ENCODE peak calls at places on chromosomes 5 and 9, in eight cellular contexts. Z is GDM1; I is T-helper 17 cell; B is CD8-positive, alpha-beta memory T cell; F is lower lobe of right lung; K is GM13977; X is NCI-H1694 treated with DMSO at 0.1 percent for 48 hours; Y is NCI-H2081. D is an unnamed sample.

GRCh38 chr9:7055201-7055903 is 297.6 kb downstream of the KDM4C start:
- DNase-seq in Z (no peak), I (no peak), B (no peak), F (no peak), K (peak), X (no peak), Y (no peak), D (no peak)

GRCh38 chr9:131715906-131716305 is 24.0 kb downstream of the RAPGEF1 start:
- DNase-seq in Z (no peak), I (no peak), B (no peak), F (no peak), K (no peak), X (no peak), Y (no peak), D (no peak)

GRCh38 chr9:135804588-135805421 is 102.5 kb downstream of the CAMSAP1 start:
- DNase-seq in Z (no peak), I (no peak), B (no peak), F (no peak), K (no peak), X (no peak), Y (no peak), D (no peak)

GRCh38 chr9:136093995-136094881 is 851 bp downstream of the NACC2 start:
- DNase-seq in Z (no peak), I (peak), B (peak), F (peak), K (no peak), X (no peak), Y (peak), D (no peak)

GRCh38 chr5:35954175-35954574 is 15.8 kb upstream of the CAPSL start:
- DNase-seq in Z (no peak), I (no peak), B (no peak), F (no peak), K (no peak), X (no peak), Y (no peak), D (no peak)

GRCh38 chr9:82212885-82213284 is 224.3 kb downstream of the SPATA31D1 start:
- DNase-seq in Z (no peak), I (no peak), B (no peak), F (no peak), K (no peak), X (no peak), Y (no peak), D (no peak)

GRCh38 chr5:159581502-159582249 is 251.4 kb upstream of the IL12B start:
- DNase-seq in Z (no peak), I (no peak), B (no peak), F (no peak), K (no peak), X (peak), Y (peak), D (no peak)

GRCh38 chr9:116490321-116490720 is 196.8 kb upstream of the TRIM32 start:
- DNase-seq in Z (no peak), I (no peak), B (no peak), F (no peak), K (no peak), X (no peak), Y (no peak), D (no peak)

GRCh38 chr5:38719916-38720315 is 125.9 kb upstream of the OSMR start:
- DNase-seq in Z (no peak), I (no peak), B (no peak), F (no peak), K (no peak), X (no peak), Y (no peak), D (no peak)

GRCh38 chr5:61482980-61483379 is 150.9 kb downstream of the ZSWIM6 start:
- DNase-seq in Z (no peak), I (no peak), B (no peak), F (no peak), K (no peak), X (no peak), Y (no peak), D (no peak)

GRCh38 chr5:24621809-24622208 is 23.0 kb downstream of the CDH10 start:
- DNase-seq in Z (no peak), I (no peak), B (no peak), F (no peak), K (no peak), X (no peak), Y (peak), D (no peak)

GRCh38 chr5:179301796-179302195 is 43.5 kb downstream of the ADAMTS2 start:
- DNase-seq in Z (no peak), I (no peak), B (no peak), F (no peak), K (no peak), X (no peak), Y (no peak), D (no peak)

GRCh38 chr5:177389368-177390169 is 5.3 kb downstream of the SLC34A1 start:
- DNase-seq in Z (no peak), I (peak), B (peak), F (no peak), K (peak), X (no peak), Y (no peak), D (no peak)

GRCh38 chr9:20698799-20699198 is 14.7 kb downstream of the FOCAD start:
- DNase-seq in Z (peak), I (no peak), B (no peak), F (no peak), K (no peak), X (no peak), Y (no peak), D (no peak)

GRCh38 chr5:86684222-86684621 is 66.5 kb downstream of the COX7C start:
- DNase-seq in Z (no peak), I (no peak), B (no peak), F (no peak), K (no peak), X (no peak), Y (no peak), D (no peak)

GRCh38 chr9:93223241-93224180 is 39.6 kb downstream of the WNK2 start:
- DNase-seq in Z (no peak), I (no peak), B (no peak), F (no peak), K (no peak), X (peak), Y (peak), D (no peak)

GRCh38 chr5:128904815-128905214 is 60.5 kb upstream of the SLC27A6 start:
- DNase-seq in Z (no peak), I (no peak), B (no peak), F (no peak), K (no peak), X (no peak), Y (no peak), D (no peak)

GRCh38 chr5:133456933-133457402 is 155.4 kb downstream of the FSTL4 start:
- DNase-seq in Z (no peak), I (no peak), B (no peak), F (no peak), K (no peak), X (no peak), Y (no peak), D (no peak)

GRCh38 chr5:173317091-173317685 is 11.0 kb downstream of the STC2 start:
- DNase-seq in Z (no peak), I (no peak), B (no peak), F (no peak), K (no peak), X (no peak), Y (no peak), D (no peak)

GRCh38 chr5:175855041-175855720 is 16.2 kb upstream of the CPLX2 start:
- DNase-seq in Z (no peak), I (no peak), B (no peak), F (no peak), K (no peak), X (no peak), Y (no peak), D (no peak)

GRCh38 chr9:35689351-35689600 is 449 bp downstream of the TPM2 start:
- DNase-seq in Z (no peak), I (no peak), B (no peak), F (no peak), K (no peak), X (no peak), Y (no peak), D (no peak)

GRCh38 chr5:91301459-91301858 is 81.7 kb downstream of the ARRDC3 start:
- DNase-seq in Z (no peak), I (no peak), B (no peak), F (no peak), K (no peak), X (no peak), Y (no peak), D (no peak)

GRCh38 chr5:174312270-174312617 is 266.7 kb downstream of the NSG2 start:
- DNase-seq in Z (no peak), I (no peak), B (no peak), F (no peak), K (no peak), X (no peak), Y (no peak), D (no peak)

GRCh38 chr5:59682542-59682941 is 211.0 kb downstream of the PDE4D start:
- DNase-seq in Z (no peak), I (no peak), B (no peak), F (no peak), K (no peak), X (no peak), Y (no peak), D (no peak)

GRCh38 chr5:95782166-95782565 is 40.4 kb downstream of the GLRX start:
- DNase-seq in Z (no peak), I (no peak), B (no peak), F (no peak), K (no peak), X (no peak), Y (no peak), D (no peak)

GRCh38 chr9:89632136-89633135 is 27.6 kb downstream of the GADD45G start:
- DNase-seq in Z (no peak), I (no peak), B (no peak), F (no peak), K (no peak), X (no peak), Y (no peak), D (no peak)

GRCh38 chr5:73120222-73121108 is at the start of gene TMEM171:
- DNase-seq in Z (no peak), I (no peak), B (peak), F (peak), K (no peak), X (no peak), Y (peak), D (no peak)

GRCh38 chr9:38042626-38043359 is 26.2 kb downstream of the SHB start:
- DNase-seq in Z (no peak), I (no peak), B (no peak), F (no peak), K (no peak), X (no peak), Y (no peak), D (no peak)

GRCh38 chr9:100602302-100602930 is 24.5 kb downstream of the CAVIN4 start:
- DNase-seq in Z (peak), I (no peak), B (no peak), F (no peak), K (no peak), X (peak), Y (peak), D (no peak)

GRCh38 chr5:175655411-175655810 is 2.5 kb upstream of the HRH2 start:
- DNase-seq in Z (no peak), I (no peak), B (no peak), F (no peak), K (no peak), X (no peak), Y (no peak), D (no peak)

GRCh38 chr5:37893414-37894134 is 53.7 kb upstream of the GDNF start:
- DNase-seq in Z (no peak), I (no peak), B (no peak), F (no peak), K (no peak), X (no peak), Y (no peak), D (no peak)

GRCh38 chr5:31270396-31270795 is 76.9 kb downstream of the CDH6 start:
- DNase-seq in Z (peak), I (no peak), B (no peak), F (no peak), K (no peak), X (peak), Y (peak), D (no peak)

GRCh38 chr5:111734013-111734412 is 23.0 kb downstream of the NREP start:
- DNase-seq in Z (no peak), I (no peak), B (no peak), F (no peak), K (no peak), X (no peak), Y (no peak), D (no peak)

GRCh38 chr9:13430717-13431116 is 151.2 kb upstream of the MPDZ start:
- DNase-seq in Z (no peak), I (no peak), B (no peak), F (no peak), K (no peak), X (peak), Y (peak), D (no peak)